ENCODE peak calls at places on chromosome 16, in five cellular contexts. W, G, X, L and S are unnamed samples.

GRCh38 chr16:6148361-6148760 is 1050.8 kb upstream of the EEF2KMT start:
- DNase-seq in W (no peak), G (no peak), X (no peak), L (no peak), S (no peak)

GRCh38 chr16:81035975-81036750 is 521 bp downstream of the ATMIN start:
- DNase-seq in W (peak), G (peak), X (peak), L (peak), S (peak)

GRCh38 chr16:75198135-75198600 is 8.8 kb downstream of the CTRB2 start:
- DNase-seq in W (peak), G (peak), X (no peak), L (no peak), S (no peak)

GRCh38 chr16:66146689-66147330 is 219.7 kb upstream of the CDH5 start:
- DNase-seq in W (peak), G (peak), X (no peak), L (no peak), S (no peak)

GRCh38 chr16:16001856-16002255 is 52.4 kb downstream of the ABCC1 start:
- DNase-seq in W (no peak), G (no peak), X (no peak), L (no peak), S (no peak)

GRCh38 chr16:71676236-71676635 is 48.3 kb downstream of the PHLPP2 start:
- DNase-seq in W (no peak), G (no peak), X (no peak), L (no peak), S (no peak)

GRCh38 chr16:87700406-87701065 is 65.2 kb downstream of the KLHDC4 start:
- DNase-seq in W (no peak), G (no peak), X (no peak), L (no peak), S (no peak)

GRCh38 chr16:57092786-57093301 is 461 bp downstream of the CPNE2 start:
- DNase-seq in W (peak), G (no peak), X (no peak), L (peak), S (no peak)

GRCh38 chr16:59342669-59343068 is 608.6 kb upstream of the GOT2 start:
- DNase-seq in W (peak), G (no peak), X (no peak), L (no peak), S (no peak)

GRCh38 chr16:79843631-79844043 is 243.1 kb upstream of the MAF start:
- DNase-seq in W (no peak), G (no peak), X (no peak), L (no peak), S (peak)

DNA sequence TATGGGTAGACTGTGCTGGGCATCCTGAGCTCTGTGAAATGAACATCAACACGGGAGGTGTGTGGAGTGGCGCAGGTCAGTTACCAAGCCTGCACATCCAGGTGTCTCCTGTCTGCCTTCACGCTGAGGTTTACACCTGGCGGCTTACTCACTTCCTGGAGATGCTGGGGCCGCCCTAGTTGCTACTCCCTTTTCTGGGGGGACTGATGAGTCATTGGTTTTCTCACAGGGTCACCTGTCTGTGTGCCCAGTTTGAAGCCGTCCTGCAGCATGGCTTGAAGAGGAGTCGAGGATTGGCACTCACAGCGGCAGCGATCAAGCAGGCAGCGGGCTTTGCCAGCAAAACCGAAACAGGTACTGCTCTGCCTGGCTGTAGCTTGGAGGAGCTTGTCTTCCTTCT is 50.6 kb downstream of the SNX29 start:
- DNase-seq in W (no peak), G (no peak), X (no peak), L (no peak), S (no peak)
- H3K4me3 ChIP-seq in W (no peak), G (no peak), X (no peak), L (no peak), S (no peak)

GRCh38 chr16:3009568-3010390 is 2.9 kb upstream of the CLDN9 start:
- DNase-seq in W (peak), G (peak), X (no peak), L (peak), S (peak)

GRCh38 chr16:3010510-3010909 is 2.2 kb upstream of the CLDN9 start:
- DNase-seq in W (no peak), G (no peak), X (no peak), L (no peak), S (no peak)

GRCh38 chr16:3008749-3009088 is 4.0 kb upstream of the CLDN9 start:
- DNase-seq in W (no peak), G (no peak), X (no peak), L (no peak), S (no peak)

GRCh38 chr16:3007059-3007956 is 5.4 kb upstream of the CLDN9 start:
- DNase-seq in W (no peak), G (no peak), X (no peak), L (no peak), S (no peak)

GRCh38 chr16:3007957-3008748 is 4.6 kb upstream of the CLDN9 start:
- DNase-seq in W (no peak), G (no peak), X (no peak), L (peak), S (no peak)
- H4K91ac ChIP-seq in W (no peak), G (no peak), X (no peak), L (peak), S (peak)

GRCh38 chr16:30651124-30652004 is 604 bp downstream of the PRR14 start:
- DNase-seq in W (peak), G (peak), X (no peak), L (peak), S (peak)

GRCh38 chr16:30650369-30651123 is at the start of gene PRR14:
- DNase-seq in W (peak), G (peak), X (peak), L (peak), S (peak)

GRCh38 chr16:30649725-30650368 is 913 bp upstream of the PRR14 start:
- DNase-seq in W (no peak), G (no peak), X (no peak), L (no peak), S (no peak)

GRCh38 chr16:30652718-30653117 is 2.0 kb downstream of the PRR14 start:
- DNase-seq in W (no peak), G (no peak), X (no peak), L (no peak), S (no peak)

GRCh38 chr16:30652005-30652296 is 1.2 kb downstream of the PRR14 start:
- DNase-seq in W (no peak), G (no peak), X (no peak), L (no peak), S (no peak)
- H3K4me3 ChIP-seq in W (peak), G (peak), X (peak), L (peak), S (peak)

DNA sequence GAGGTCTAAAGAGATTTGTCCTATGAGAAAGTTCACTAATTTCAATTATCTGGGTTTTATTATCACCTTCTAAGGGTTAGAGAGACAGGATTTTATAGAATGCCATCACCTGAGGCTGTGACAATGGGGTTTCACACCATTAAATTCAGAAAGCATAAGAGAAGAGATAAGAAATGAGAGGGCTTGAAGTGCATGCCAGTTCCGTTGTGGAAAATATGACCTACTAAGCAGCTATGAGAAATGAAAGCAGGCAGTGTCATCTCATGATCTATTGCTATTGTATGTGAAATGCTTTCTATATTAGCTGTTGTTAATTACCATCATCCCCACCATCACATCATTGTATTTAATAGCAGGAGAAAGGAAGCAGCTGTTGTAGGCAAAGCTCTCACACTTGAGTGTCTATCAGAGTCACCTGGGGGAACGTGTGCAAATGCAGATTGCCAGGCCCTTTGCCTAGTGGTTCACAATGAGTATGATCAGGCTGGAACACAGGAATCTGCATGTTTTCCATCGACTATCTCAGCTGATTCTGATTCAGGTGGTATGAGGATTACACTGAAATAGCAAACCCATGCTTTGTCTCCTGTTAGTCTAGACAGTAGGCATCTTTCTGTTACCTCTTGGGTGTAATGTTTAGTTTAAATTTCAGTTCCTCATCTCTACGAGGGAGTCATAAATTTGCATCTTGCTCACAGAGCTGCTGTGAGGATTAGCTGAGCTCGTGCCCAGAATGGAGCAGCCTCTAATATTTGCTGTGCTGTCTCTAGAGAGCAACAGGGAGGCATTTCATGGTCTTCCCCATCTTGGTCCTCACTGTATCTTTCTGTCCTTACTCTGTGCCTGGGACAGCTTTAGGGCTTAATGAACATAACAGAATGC is 256.5 kb downstream of the CDH13 start:
- DNase-seq in W (no peak), G (no peak), X (no peak), L (no peak), S (no peak)
- H4K91ac ChIP-seq in W (no peak), G (no peak), X (no peak), L (no peak), S (no peak)

GRCh38 chr16:1918890-1919679 is 870 bp upstream of the HS3ST6 start:
- DNase-seq in W (no peak), G (no peak), X (no peak), L (no peak), S (no peak)
- H3K4me3 ChIP-seq in W (no peak), G (no peak), X (peak), L (peak), S (no peak)

DNA sequence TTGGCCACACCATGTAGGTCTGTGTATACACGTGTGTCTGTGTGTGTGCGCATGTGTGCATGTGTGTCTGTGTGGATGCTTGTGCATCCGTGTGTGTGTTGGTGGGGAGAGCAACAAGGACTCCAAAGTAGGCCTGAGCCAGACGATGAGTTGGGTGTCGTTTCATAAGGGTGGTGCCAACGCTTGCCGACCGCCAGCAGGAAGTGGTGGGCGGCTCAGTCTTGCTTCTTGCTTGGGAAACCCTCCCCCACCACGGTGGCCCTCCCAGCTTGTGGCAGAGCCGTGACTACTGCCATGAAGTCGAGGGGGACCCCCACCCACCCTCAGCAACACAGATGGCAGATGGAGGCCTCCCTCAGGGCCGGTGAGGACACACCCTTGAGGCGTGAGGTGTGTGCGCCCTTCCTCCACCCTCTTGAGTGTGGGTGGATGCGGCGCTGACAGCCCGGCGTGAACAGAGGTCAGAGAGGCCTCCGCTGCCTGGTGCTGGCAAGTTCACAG is 17.5 kb downstream of the SBK1 start:
- DNase-seq in W (no peak), G (no peak), X (no peak), L (no peak), S (no peak)
- H4K91ac ChIP-seq in W (no peak), G (no peak), X (no peak), L (no peak), S (no peak)

DNA sequence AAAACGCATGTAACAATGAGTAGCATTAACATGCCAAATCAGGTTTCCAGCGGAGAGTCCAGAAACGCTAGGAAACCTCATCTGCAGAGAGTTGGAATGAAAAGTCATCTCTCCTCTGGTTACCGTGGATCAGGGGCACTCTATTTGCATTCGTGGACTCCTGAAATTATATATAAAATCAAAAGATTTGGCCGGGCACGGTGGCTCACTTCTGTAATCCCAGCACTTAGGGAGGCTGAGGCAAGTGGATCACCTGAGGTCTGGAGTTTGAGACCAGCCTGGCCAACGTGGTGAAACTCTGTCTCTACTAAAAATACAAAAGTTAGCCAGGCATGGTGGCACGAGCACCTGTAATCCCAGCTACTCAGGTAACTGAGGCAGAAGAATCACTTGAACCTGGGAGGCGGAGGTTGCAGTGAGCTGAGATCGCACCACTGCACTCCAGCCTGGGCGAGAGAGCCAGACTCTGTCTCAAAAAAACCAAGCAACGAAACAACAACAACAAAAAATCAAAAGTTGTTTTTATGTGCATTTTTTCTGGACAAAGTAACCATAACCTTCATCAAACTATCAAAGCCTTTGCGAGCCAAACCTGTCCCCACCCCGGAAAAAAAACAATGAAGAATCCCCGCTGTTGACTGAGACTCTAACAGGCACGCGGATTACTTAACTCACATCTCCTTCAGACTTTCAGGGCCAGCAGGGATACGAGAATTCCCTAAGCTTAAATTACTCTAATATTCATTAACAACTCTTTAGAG is 79.7 kb upstream of the CREBBP start:
- DNase-seq in W (no peak), G (no peak), X (no peak), L (no peak), S (no peak)
- H3K4me3 ChIP-seq in W (peak), G (peak), X (no peak), L (no peak), S (no peak)

GRCh38 chr16:89049484-89050118 is 44.1 kb upstream of the ACSF3 start:
- DNase-seq in W (no peak), G (no peak), X (no peak), L (no peak), S (no peak)
- H4K91ac ChIP-seq in W (no peak), G (no peak), X (no peak), L (no peak), S (no peak)

GRCh38 chr16:51154271-51155171 is 3.5 kb upstream of the SALL1 start:
- DNase-seq in W (peak), G (no peak), X (no peak), L (peak), S (no peak)
- H3K4me3 ChIP-seq in W (peak), G (peak), X (no peak), L (peak), S (no peak)